ENCODE peak calls at places on chromosomes 1 and 21, in four cellular contexts. O is GM12878, K is HepG2, R is K562. W is an unnamed sample.
A peak's percentile ranks its signal among the peaks of the same experiment; 100 is the strongest.

GRCh38 chr21:15967661-15968060 is 237.9 kb downstream of the USP25 start:
- DNase-seq in O (no peak), K (no peak), R (no peak), W (no peak)

GRCh38 chr1:12658531-12659453 is 14.9 kb downstream of the AADACL4 start:
- DNase-seq in O (peak; percentile 30), K (peak; percentile 83), R (peak; percentile 94), W (peak; percentile 81)

GRCh38 chr1:193069748-193070394 is 10.5 kb downstream of the RO60 start:
- DNase-seq in O (no peak), K (no peak), R (peak; percentile 63), W (peak; percentile 68)

GRCh38 chr1:185869590-185869989 is 135.4 kb downstream of the HMCN1 start:
- DNase-seq in O (no peak), K (no peak), R (no peak), W (no peak)

GRCh38 chr1:156480015-156480368 is 20.6 kb downstream of the MEF2D start:
- DNase-seq in O (no peak), K (no peak), R (peak; percentile 52), W (no peak)

GRCh38 chr1:109838838-109839240 is 71.8 kb upstream of the CSF1 start:
- DNase-seq in O (no peak), K (peak; percentile 22), R (no peak), W (no peak)

GRCh38 chr1:23957096-23957495 is 2.5 kb upstream of the PNRC2 start:
- DNase-seq in O (no peak), K (no peak), R (no peak), W (no peak)

GRCh38 chr1:198156745-198157240 is at the start of gene NEK7:
- DNase-seq in O (no peak), K (peak; percentile 71), R (peak; percentile 92), W (peak; percentile 82)

GRCh38 chr1:80056179-80056578 is 1049.6 kb upstream of the ADGRL4 start:
- DNase-seq in O (no peak), K (no peak), R (no peak), W (no peak)

GRCh38 chr1:150511985-150512660 is 3.4 kb upstream of the FALEC start:
- DNase-seq in O (no peak), K (no peak), R (no peak), W (no peak)

GRCh38 chr1:227948493-227949260 is 945 bp upstream of the WNT9A start:
- DNase-seq in O (no peak), K (no peak), R (no peak), W (peak; percentile 29)

GRCh38 chr21:28235169-28235892 is 757.3 kb downstream of the LTN1 start:
- DNase-seq in O (no peak), K (no peak), R (no peak), W (no peak)

GRCh38 chr21:16079830-16080229 is 350.0 kb downstream of the USP25 start:
- DNase-seq in O (no peak), K (peak; percentile 72), R (no peak), W (peak; percentile 38)

GRCh38 chr1:93661829-93662474 is 19.7 kb downstream of the BCAR3 start:
- DNase-seq in O (no peak), K (no peak), R (peak; percentile 31), W (peak; percentile 35)

GRCh38 chr1:200006711-200007110 is 20.8 kb upstream of the NR5A2 start:
- DNase-seq in O (no peak), K (no peak), R (no peak), W (no peak)
- TF ChIP-seq USF2 in O (no peak), K (no peak), R (no peak), W (no peak)

GRCh38 chr1:19405761-19406481 is 79.4 kb downstream of the CAPZB start:
- DNase-seq in O (no peak), K (no peak), R (no peak), W (no peak)
- TF ChIP-seq JUNB in O (no peak), K (no peak), R (no peak), W (no peak)

GRCh38 chr1:26500488-26501175 is 28.4 kb downstream of the HMGN2 start:
- DNase-seq in O (peak; percentile 39), K (peak; percentile 52), R (peak; percentile 97), W (peak; percentile 85)
- TF ChIP-seq USF2 in O (peak; percentile 44), K (peak; percentile 82), R (peak; percentile 89), W (peak; percentile 84)

DNA sequence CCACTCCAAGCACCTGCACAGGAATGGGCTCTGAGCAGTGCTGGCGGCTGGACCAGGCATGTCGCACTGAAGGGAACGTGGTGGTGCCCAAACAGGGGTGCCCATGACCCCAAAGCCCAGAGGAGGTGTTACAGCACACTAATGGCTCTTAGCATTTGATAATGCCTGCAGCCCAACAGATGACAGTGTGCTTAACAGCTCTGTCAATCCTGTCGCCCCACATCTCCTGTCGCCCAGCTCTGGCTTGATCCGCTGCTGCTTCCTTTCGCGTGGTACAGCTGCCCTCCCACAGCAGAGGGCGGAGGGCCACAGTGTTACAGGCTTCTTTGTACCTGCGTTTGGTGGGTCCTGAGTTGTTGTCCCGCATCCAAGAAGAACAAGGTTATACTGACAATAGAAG is 32.2 kb upstream of the CR1L start:
- DNase-seq in O (no peak), K (no peak), R (no peak), W (no peak)
- TF ChIP-seq JUNB in O (no peak), K (no peak), R (no peak), W (no peak)

GRCh38 chr1:163195728-163196448 is 6.8 kb downstream of the RGS5 start:
- DNase-seq in O (no peak), K (no peak), R (no peak), W (no peak)
- TF ChIP-seq USF2 in O (no peak), K (no peak), R (no peak), W (no peak)

DNA sequence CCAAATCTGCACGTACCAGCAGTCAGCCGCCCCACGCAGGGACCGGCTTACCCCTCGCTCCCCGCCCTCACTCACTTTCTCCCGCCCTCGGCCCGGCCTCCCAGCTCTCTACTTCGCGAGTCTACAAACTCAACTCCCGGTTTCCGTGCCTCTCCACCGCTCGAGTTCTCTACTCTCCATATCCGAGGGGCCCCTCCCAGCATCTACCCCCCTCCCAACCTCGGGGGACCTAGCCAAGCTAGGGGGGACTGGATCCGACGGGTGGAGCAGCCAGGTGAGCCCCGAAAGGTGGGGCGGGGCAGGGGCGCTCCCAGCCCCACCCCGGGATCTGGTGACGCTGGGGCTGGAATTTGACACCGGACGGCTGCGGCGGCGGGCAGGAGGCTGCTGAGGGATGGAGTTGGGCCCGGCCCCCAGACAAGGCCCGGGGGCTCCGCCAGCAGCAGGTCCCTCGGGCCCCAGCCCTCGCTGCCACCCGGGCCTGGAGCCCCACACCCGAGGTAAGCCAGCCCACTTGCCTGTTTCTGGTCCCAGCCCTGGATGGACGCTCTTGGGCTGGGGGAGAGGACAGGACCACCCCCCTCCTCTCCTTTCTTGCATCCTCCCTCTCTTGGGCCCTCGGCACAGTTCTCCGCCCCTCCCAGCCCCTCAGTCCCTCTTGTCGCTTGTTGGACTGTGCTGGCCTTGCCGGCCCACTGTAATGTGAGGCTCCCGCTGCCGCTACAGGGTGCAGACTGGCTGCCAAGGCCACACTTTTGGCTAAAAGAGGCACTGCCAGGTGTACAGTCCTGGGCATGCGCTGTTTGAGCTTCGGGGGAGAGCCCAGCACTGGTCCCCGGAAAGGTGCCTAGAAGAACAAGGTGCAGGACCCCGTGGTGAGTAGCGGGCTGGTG is at the start of gene ARTN:
- DNase-seq in O (no peak), K (no peak), R (no peak), W (no peak)
- TF ChIP-seq JUNB in O (no peak), K (no peak), R (no peak), W (no peak)

GRCh38 chr1:168386492-168386891 is 105.8 kb downstream of the TBX19 start:
- DNase-seq in O (no peak), K (no peak), R (no peak), W (no peak)
- TF ChIP-seq USF2 in O (no peak), K (no peak), R (peak; percentile 84), W (peak; percentile 43)

DNA sequence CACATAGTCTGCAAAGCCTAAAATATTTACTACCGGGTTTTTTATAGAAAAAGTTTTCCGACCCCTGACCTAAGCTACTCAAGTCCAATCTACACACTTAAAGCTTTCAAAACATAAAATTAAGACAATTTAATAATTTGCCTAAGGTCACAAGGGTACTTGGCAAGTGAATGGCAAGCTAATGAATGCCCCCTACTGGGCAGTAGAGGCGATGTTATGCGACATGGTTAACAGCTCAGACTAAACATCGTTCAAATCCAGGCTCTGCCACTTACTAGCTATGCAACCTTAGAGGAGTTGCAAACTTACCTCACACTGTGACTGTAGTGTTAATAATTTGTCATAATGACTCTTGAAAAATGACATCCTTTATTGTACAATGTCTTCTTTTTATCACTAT is 317.2 kb upstream of the NFIA start:
- DNase-seq in O (no peak), K (peak; percentile 46), R (peak; percentile 43), W (peak; percentile 39)
- TF ChIP-seq JUNB in O (no peak), K (no peak), R (no peak), W (no peak)

W was measured in A549.